ENCODE peak calls at places on chromosomes 13 and 19, in six cellular contexts. I is cardiac muscle cell, B is hepatic stellate cell, K is ACHN, X is Daoy, J is T-cell. C is an unnamed sample.

GRCh38 chr19:43562698-43563241 is 12.6 kb downstream of the XRCC1 start:
- DNase-seq in I (no peak), B (peak; percentile 79), K (peak; percentile 24), X (peak; percentile 90), J (peak; percentile 77), C (no peak)

GRCh38 chr19:13700621-13701020 is 63.7 kb upstream of the MRI1 start:
- DNase-seq in I (no peak), B (no peak), K (no peak), X (no peak), J (no peak), C (no peak)

GRCh38 chr13:95842898-95843297 is 166.0 kb downstream of the DNAJC3 start:
- DNase-seq in I (no peak), B (no peak), K (no peak), X (no peak), J (no peak), C (no peak)

GRCh38 chr13:21435710-21436151 is 23.4 kb downstream of the ZDHHC20 start:
- DNase-seq in I (no peak), B (peak; percentile 81), K (peak; percentile 62), X (peak; percentile 67), J (peak; percentile 11), C (peak; percentile 69)

GRCh38 chr19:28905996-28906395 is 307.0 kb downstream of the UQCRFS1 start:
- DNase-seq in I (no peak), B (peak; percentile 87), K (no peak), X (peak; percentile 31), J (no peak), C (no peak)

GRCh38 chr13:79989251-79989661 is 351.7 kb downstream of the SPRY2 start:
- DNase-seq in I (no peak), B (no peak), K (no peak), X (peak; percentile 7), J (no peak), C (peak; percentile 86)

GRCh38 chr19:56071151-56071550 is 49.9 kb downstream of the ZNF787 start:
- DNase-seq in I (no peak), B (no peak), K (no peak), X (peak; percentile 46), J (no peak), C (no peak)

GRCh38 chr19:55675661-55676354 is 782 bp downstream of the EPN1 start:
- DNase-seq in I (no peak), B (no peak), K (no peak), X (no peak), J (no peak), C (no peak)

GRCh38 chr13:92103673-92104296 is 705.4 kb downstream of the GPC5 start:
- DNase-seq in I (peak; percentile 8), B (peak; percentile 2), K (no peak), X (no peak), J (no peak), C (no peak)

GRCh38 chr19:16403151-16403977 is 68.4 kb downstream of the EPS15L1 start:
- DNase-seq in I (no peak), B (no peak), K (no peak), X (no peak), J (no peak), C (no peak)

GRCh38 chr19:35977446-35978222 is 17.4 kb upstream of the SDHAF1 start:
- DNase-seq in I (no peak), B (no peak), K (peak; percentile 12), X (peak; percentile 55), J (no peak), C (no peak)

GRCh38 chr13:113397606-113398425 is 33.9 kb upstream of the GRTP1 start:
- DNase-seq in I (peak; percentile 42), B (no peak), K (no peak), X (no peak), J (no peak), C (no peak)

GRCh38 chr19:53597023-53597422 is 34.8 kb upstream of the DPRX start:
- DNase-seq in I (no peak), B (no peak), K (no peak), X (no peak), J (no peak), C (no peak)

GRCh38 chr13:101535192-101535746 is 82.8 kb downstream of the ITGBL1 start:
- DNase-seq in I (no peak), B (no peak), K (no peak), X (no peak), J (no peak), C (no peak)

GRCh38 chr19:45440873-45441654 is 17.3 kb upstream of the ERCC1 start:
- DNase-seq in I (peak; percentile 58), B (peak; percentile 66), K (peak; percentile 57), X (peak; percentile 42), J (no peak), C (no peak)

GRCh38 chr19:13045812-13046211 is 50.5 kb downstream of the NFIX start:
- DNase-seq in I (no peak), B (no peak), K (no peak), X (no peak), J (no peak), C (no peak)

GRCh38 chr19:47273313-47274070 is 1.2 kb upstream of the INAFM1 start:
- DNase-seq in I (peak; percentile 94), B (peak; percentile 95), K (peak; percentile 87), X (peak; percentile 94), J (peak; percentile 84), C (peak; percentile 91)

GRCh38 chr13:95150555-95150954 is 150.7 kb downstream of the ABCC4 start:
- DNase-seq in I (no peak), B (no peak), K (no peak), X (no peak), J (no peak), C (no peak)

GRCh38 chr19:32174386-32175113 is 170.9 kb upstream of the ZNF507 start:
- DNase-seq in I (no peak), B (no peak), K (no peak), X (no peak), J (no peak), C (no peak)

GRCh38 chr13:35165205-35165604 is 223.1 kb downstream of the NBEA start:
- DNase-seq in I (no peak), B (no peak), K (no peak), X (no peak), J (no peak), C (no peak)

GRCh38 chr13:26075498-26075897 is 23.7 kb upstream of the SHISA2 start:
- DNase-seq in I (no peak), B (no peak), K (peak; percentile 19), X (peak; percentile 13), J (no peak), C (no peak)

GRCh38 chr19:6739884-6740588 is 556 bp downstream of the TRIP10 start:
- DNase-seq in I (peak; percentile 75), B (peak; percentile 70), K (peak; percentile 28), X (peak; percentile 29), J (no peak), C (no peak)

C was measured in LoVo.